ENCODE peak calls at places on chromosomes 5 and 9, in ten cellular contexts. W is PC-9, B is adrenal gland, U is A549, H is NT2/D1, V is mucosa of descending colon, O is left ventricle myocardium inferior, J is lower lobe of right lung, C is colonic mucosa, Q is psoas muscle. D is an unnamed sample. For H3K4me1 and H3K9me3, the result is how much of the 10 kb centered on the place peaks cover.

GRCh38 chr9:18989865-18990264 is 43.1 kb downstream of the SAXO1 start:
- DNase-seq in V (peak), B (no peak), C (peak), O (no peak), W (no peak), U (no peak), Q (no peak), J (no peak), H (no peak), D (no peak)

GRCh38 chr9:61668846-61669245 is 479.0 kb downstream of the SPATA31A7 start:
- DNase-seq in J (no peak), V (no peak), C (no peak), U (no peak), O (no peak), B (no peak), W (no peak), Q (no peak), H (no peak), D (peak)

GRCh38 chr5:107651326-107651725 is 19.4 kb downstream of the EFNA5 start:
- DNase-seq in C (no peak), O (no peak), V (no peak), W (no peak), U (no peak), B (no peak), H (peak), J (no peak), Q (no peak), D (no peak)

GRCh38 chr9:126454795-126455194 is 128.2 kb downstream of the MVB12B start:
- DNase-seq in O (no peak), J (no peak), C (no peak), W (no peak), H (no peak), Q (no peak), V (no peak), U (no peak), B (no peak), D (no peak)

GRCh38 chr5:81213070-81213469 is 20.1 kb upstream of the CKMT2 start:
- DNase-seq in V (no peak), Q (no peak), B (no peak), U (no peak), O (no peak), H (no peak), W (peak), C (no peak), J (no peak), D (no peak)

GRCh38 chr5:154829181-154829588 is 21.2 kb downstream of the FAXDC2 start:
- DNase-seq in O (no peak), H (no peak), J (no peak), U (no peak), C (peak), B (no peak), W (peak), V (peak), Q (no peak), D (no peak)

GRCh38 chr5:133611357-133612020 is 852 bp downstream of the FSTL4 start:
- DNase-seq in V (no peak), C (no peak), W (no peak), J (no peak), H (no peak), U (no peak), O (no peak), Q (no peak), B (no peak), D (no peak)

GRCh38 chr5:160462167-160462566 is 40.5 kb downstream of the PTTG1 start:
- DNase-seq in W (no peak), B (no peak), H (no peak), J (no peak), V (no peak), U (no peak), Q (no peak), C (no peak), O (no peak), D (no peak)

GRCh38 chr5:139747583-139748504 is 47.8 kb upstream of the PSD2 start:
- DNase-seq in C (peak), H (no peak), Q (peak), B (peak), O (peak), V (peak), J (peak), W (no peak), U (no peak), D (peak)

GRCh38 chr9:841371-842209 is at the start of gene DMRT1:
- DNase-seq in Q (no peak), B (no peak), U (peak), O (no peak), H (no peak), J (no peak), W (no peak), C (no peak), V (no peak), D (no peak)

GRCh38 chr9:135345775-135346433 is 133.7 kb upstream of the PPP1R26 start:
- DNase-seq in J (peak), U (no peak), B (no peak), H (no peak), O (no peak), Q (no peak), C (no peak), V (no peak), W (no peak), D (no peak)

GRCh38 chr9:87959916-87960581 is 14.3 kb downstream of the CDK20 start:
- DNase-seq in Q (no peak), U (no peak), C (peak), V (peak), W (no peak), H (no peak), O (no peak), J (no peak), B (peak), D (no peak)

GRCh38 chr5:45399041-45399440 is 297.1 kb downstream of the HCN1 start:
- DNase-seq in B (no peak), O (no peak), J (no peak), C (no peak), Q (no peak), H (no peak), U (no peak), V (no peak), W (no peak), D (no peak)

GRCh38 chr9:36074870-36075532 is 38.3 kb downstream of the RECK start:
- DNase-seq in O (peak), V (peak), J (peak), U (peak), W (no peak), C (peak), Q (peak), H (no peak), B (peak), D (peak)

GRCh38 chr9:116055536-116055935 is 98.1 kb upstream of the PAPPA start:
- DNase-seq in V (no peak), B (no peak), Q (no peak), U (no peak), J (no peak), C (no peak), O (no peak), W (no peak), H (no peak), D (no peak)

GRCh38 chr9:90805006-90805993 is 3.7 kb downstream of the SYK start:
- DNase-seq in W (no peak), C (no peak), H (no peak), O (no peak), U (no peak), V (no peak), B (no peak), J (no peak), Q (no peak), D (no peak)

GRCh38 chr9:90802534-90802933 is 915 bp downstream of the SYK start:
- DNase-seq in B (no peak), C (no peak), J (no peak), O (no peak), H (no peak), U (no peak), Q (no peak), W (no peak), V (no peak), D (no peak)

GRCh38 chr9:90801507-90802289 is at the start of gene SYK:
- DNase-seq in U (no peak), H (no peak), Q (peak), V (peak), W (peak), O (peak), C (peak), B (peak), J (peak), D (peak)

GRCh38 chr9:90801175-90801506 is 478 bp upstream of the SYK start:
- DNase-seq in C (no peak), J (no peak), W (no peak), H (no peak), Q (no peak), B (no peak), O (no peak), V (no peak), U (no peak), D (no peak)

DNA sequence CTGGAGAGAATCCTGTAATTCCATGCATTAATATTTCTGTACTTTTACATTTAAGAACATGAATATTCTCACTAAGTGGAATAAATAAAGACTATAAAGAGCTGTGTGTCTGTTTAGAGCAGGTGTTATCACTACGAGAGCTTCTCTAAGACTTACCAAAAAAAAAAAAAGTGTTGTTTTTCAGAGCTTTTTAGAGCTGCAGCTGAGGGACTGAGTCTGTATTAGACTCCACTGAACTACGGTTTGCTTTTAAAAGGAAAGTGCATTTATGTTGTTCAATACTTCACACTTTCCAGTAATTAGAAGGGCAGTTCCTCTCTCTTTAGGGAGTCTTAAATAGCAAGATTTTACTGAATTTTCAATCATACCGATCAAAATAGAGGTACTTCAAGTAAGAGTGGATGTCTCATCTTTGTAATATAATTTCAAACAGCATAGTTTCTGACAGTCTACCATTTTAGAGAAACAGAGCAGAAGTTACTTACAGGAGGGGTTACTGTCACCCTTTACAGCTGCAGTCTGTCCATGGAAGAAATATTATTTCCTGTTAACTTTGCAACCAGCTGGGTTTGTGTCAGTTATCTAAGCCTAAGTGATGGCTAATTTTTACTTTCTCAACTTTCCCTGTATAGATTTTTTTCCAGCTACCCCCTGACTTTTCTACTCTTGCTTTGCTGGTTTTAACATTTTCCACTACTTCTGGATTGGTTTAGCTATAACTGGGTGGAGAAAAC is 2.4 kb downstream of the SYK start:
- DNase-seq in Q (no peak), V (no peak), C (no peak), J (no peak), U (no peak), W (no peak), H (no peak), O (no peak), B (no peak), D (no peak)
- H3K4me3 ChIP-seq in Q (peak), V (no peak), C (no peak), J (peak), U (no peak), W (no peak), H (no peak), O (peak), B (no peak), D (no peak)

GRCh38 chr9:113596616-113597320 is 133.2 kb downstream of the RGS3 start:
- DNase-seq in W (no peak), Q (no peak), C (no peak), V (no peak), B (no peak), O (no peak), J (peak), U (no peak), H (no peak), D (no peak)

GRCh38 chr9:113598883-113599282 is 135.4 kb downstream of the RGS3 start:
- DNase-seq in H (no peak), W (no peak), O (no peak), C (no peak), B (peak), J (peak), V (no peak), Q (no peak), U (no peak), D (no peak)

GRCh38 chr9:113599647-113600476 is 136.3 kb downstream of the RGS3 start:
- DNase-seq in V (no peak), H (no peak), Q (no peak), O (no peak), W (no peak), U (no peak), J (peak), C (no peak), B (no peak), D (peak)

GRCh38 chr9:113598451-113598850 is 134.9 kb downstream of the RGS3 start:
- DNase-seq in U (no peak), C (no peak), H (no peak), Q (no peak), J (peak), W (no peak), V (no peak), B (peak), O (no peak), D (no peak)

DNA sequence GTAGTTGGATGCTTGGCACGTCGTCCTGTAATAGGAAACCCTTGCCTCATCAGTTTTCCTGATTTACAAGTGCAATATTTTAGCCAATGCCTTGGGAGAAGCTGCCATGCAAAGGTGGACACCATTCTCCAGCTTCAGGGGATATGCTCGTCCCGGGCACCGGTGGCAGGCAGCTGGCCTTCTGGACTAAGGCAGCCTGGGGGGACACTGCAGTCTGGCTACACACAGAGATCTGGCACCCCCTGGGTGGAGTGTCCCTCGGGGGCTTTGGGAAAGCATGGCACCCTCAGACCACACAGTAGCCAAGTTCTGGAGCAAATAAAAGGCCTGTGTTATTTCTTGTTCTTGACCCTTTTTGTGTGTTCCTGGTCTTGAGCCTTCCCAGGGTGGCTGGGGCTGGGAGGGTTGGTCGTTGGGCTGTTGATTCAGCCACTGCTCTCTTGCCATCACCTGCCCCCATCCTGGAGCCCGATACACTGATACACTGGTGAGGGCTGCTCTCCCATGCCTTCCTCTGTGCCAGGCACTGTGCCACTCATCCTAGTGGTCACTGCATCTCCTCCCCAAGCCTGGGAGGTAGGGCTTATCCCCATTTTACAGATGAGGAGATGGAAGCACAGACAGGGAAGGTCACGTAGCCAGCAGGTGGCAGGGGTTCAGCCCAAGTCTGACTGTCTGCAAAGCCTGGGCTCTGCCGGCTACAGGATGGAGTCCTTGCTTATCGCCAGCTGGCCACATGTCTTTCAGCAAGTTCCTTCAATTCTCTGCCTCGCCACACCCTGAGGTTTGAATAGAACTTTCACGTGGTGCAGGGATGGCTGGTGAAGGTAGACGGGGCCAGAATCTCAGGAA is 134.1 kb downstream of the RGS3 start:
- DNase-seq in U (no peak), C (no peak), B (no peak), W (no peak), V (no peak), O (no peak), H (no peak), Q (no peak), J (peak), D (no peak)
- H3K4me1 ChIP-seq in U (under half), C (under half), B (half or more), W (under half), V (under half), O (half or more), H (under half), Q (half or more), J (half or more), D (under half)

GRCh38 chr5:178883815-178884430 is 11.8 kb upstream of the ZFP2 start:
- DNase-seq in V (no peak), U (no peak), W (no peak), C (no peak), H (no peak), O (no peak), B (no peak), J (no peak), Q (no peak), D (no peak)
- H3K9me3 ChIP-seq in V (half or more), U (half or more), W (half or more), C (under half), H (half or more), O (half or more), B (under half), J (half or more), Q (half or more), D (under half)

GRCh38 chr9:129414377-129415021 is 206.4 kb downstream of the C9orf50 start:
- DNase-seq in U (peak), B (no peak), J (peak), Q (peak), C (peak), W (no peak), H (no peak), V (peak), O (peak), D (peak)
- H3K4me3 ChIP-seq in U (peak), B (no peak), J (peak), Q (peak), C (peak), W (peak), H (peak), V (no peak), O (peak), D (peak)

DNA sequence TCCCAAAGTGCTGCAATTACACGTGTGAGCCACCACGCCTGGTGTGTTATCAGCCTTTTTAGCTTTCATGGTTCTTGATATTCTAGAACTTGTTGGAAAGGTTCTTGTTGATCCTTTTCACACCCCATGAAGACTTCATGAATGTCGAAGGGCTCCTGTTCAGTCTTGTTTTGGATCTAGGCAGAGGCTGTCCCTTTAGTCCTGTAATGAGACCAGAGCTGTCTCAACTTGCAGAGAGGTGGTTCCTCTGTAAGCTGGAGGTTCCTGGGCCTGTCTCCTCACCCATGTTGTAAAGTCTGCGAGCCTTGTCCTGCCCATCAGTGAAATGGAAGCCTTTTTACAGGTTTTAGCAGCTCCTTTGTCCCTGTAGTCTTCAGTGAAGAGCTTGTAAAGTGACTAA is 38.2 kb downstream of the PRRC2B start:
- DNase-seq in C (no peak), B (peak), V (no peak), W (no peak), O (no peak), H (no peak), J (no peak), Q (no peak), U (no peak), D (no peak)
- H3K4me1 ChIP-seq in C (under half), B (under half), V (under half), W (under half), O (half or more), H (under half), J (under half), Q (under half), U (under half), D (under half)

D was measured in right cardiac atrium.